ENCODE peak calls at places on chromosomes 7 and 10, in six cellular contexts. U is left lung, W is mucosa of descending colon, E is tibial artery, X is colonic mucosa, Y is mammary epithelial cell. N is an unnamed sample.
A peak's percentile ranks its signal among the peaks of the same experiment; 100 is the strongest.

GRCh38 chr7:36207451-36208291 is 54.6 kb downstream of the EEPD1 start:
- DNase-seq in Y (peak; percentile 25), E (peak; percentile 82), W (peak; percentile 63), U (peak; percentile 83), X (no peak), N (peak; percentile 59)

GRCh38 chr7:2729893-2730716 is 42.1 kb downstream of the AMZ1 start:
- DNase-seq in U (peak; percentile 58), E (peak; percentile 70), W (peak; percentile 47), Y (no peak), X (no peak), N (peak; percentile 37)

GRCh38 chr10:15295540-15296325 is 75.4 kb downstream of the FAM171A1 start:
- DNase-seq in Y (no peak), W (no peak), X (no peak), E (no peak), U (no peak), N (no peak)

GRCh38 chr7:10707519-10707918 is 266.2 kb upstream of the PHF14 start:
- DNase-seq in X (no peak), U (no peak), E (no peak), Y (no peak), W (no peak), N (no peak)

GRCh38 chr10:87845624-87846377 is 17.5 kb downstream of the KLLN start:
- DNase-seq in W (no peak), Y (peak; percentile 63), U (no peak), E (no peak), X (no peak), N (no peak)

GRCh38 chr10:132274581-132274980 is 33.2 kb downstream of the STK32C start:
- DNase-seq in E (no peak), Y (no peak), U (peak; percentile 63), W (peak; percentile 33), X (no peak), N (no peak)

GRCh38 chr7:123690550-123690949 is 34.9 kb downstream of the LMOD2 start:
- DNase-seq in W (no peak), E (no peak), U (no peak), Y (no peak), X (no peak), N (no peak)

GRCh38 chr10:60762554-60762953 is 15.7 kb upstream of the CDK1 start:
- DNase-seq in E (no peak), W (no peak), U (no peak), X (no peak), Y (no peak), N (no peak)

GRCh38 chr7:82057476-82057875 is 287.6 kb upstream of the HGF start:
- DNase-seq in W (no peak), Y (no peak), E (no peak), U (no peak), X (no peak), N (no peak)

GRCh38 chr7:67453981-67454380 is 457.3 kb downstream of the TYW1 start:
- DNase-seq in E (no peak), X (no peak), Y (no peak), U (no peak), W (no peak), N (no peak)

GRCh38 chr7:111138196-111138569 is 47.3 kb downstream of the LRRN3 start:
- DNase-seq in W (no peak), U (no peak), X (peak; percentile 26), E (peak; percentile 85), Y (peak; percentile 55), N (peak; percentile 43)

GRCh38 chr10:129958686-129959543 is 5.2 kb downstream of the EBF3 start:
- DNase-seq in Y (no peak), U (no peak), W (no peak), E (peak; percentile 65), X (no peak), N (no peak)

GRCh38 chr10:99966306-99966705 is 43.4 kb downstream of the DNMBP start:
- DNase-seq in Y (peak; percentile 95), X (no peak), W (no peak), U (no peak), E (no peak), N (no peak)

GRCh38 chr10:112360308-112361270 is 13.3 kb upstream of the ACSL5 start:
- DNase-seq in U (no peak), X (peak; percentile 85), E (no peak), Y (peak; percentile 57), W (peak; percentile 74), N (no peak)

GRCh38 chr10:132538031-132538789 is 623 bp downstream of the INPP5A start:
- DNase-seq in U (peak; percentile 88), X (no peak), Y (no peak), E (peak; percentile 68), W (peak; percentile 77), N (peak; percentile 54)

GRCh38 chr7:98674881-98675280 is 57.8 kb downstream of the NPTX2 start:
- DNase-seq in E (no peak), X (no peak), Y (no peak), U (no peak), W (no peak), N (no peak)

GRCh38 chr10:48598243-48598935 is 6.5 kb downstream of the ARHGAP22 start:
- DNase-seq in Y (no peak), E (no peak), U (no peak), W (no peak), X (peak; percentile 36), N (no peak)

GRCh38 chr10:59823111-59823510 is 69.9 kb upstream of the MRLN start:
- DNase-seq in E (no peak), X (no peak), Y (no peak), W (no peak), U (no peak), N (no peak)

GRCh38 chr10:49745756-49746155 is 16.4 kb downstream of the OGDHL start:
- DNase-seq in Y (no peak), U (no peak), X (no peak), E (no peak), W (no peak), N (no peak)

GRCh38 chr10:132675031-132675740 is 110.8 kb downstream of the NKX6-2 start:
- DNase-seq in W (no peak), E (peak; percentile 44), X (no peak), Y (no peak), U (peak; percentile 33), N (peak; percentile 33)

GRCh38 chr10:125172694-125173093 is 12.3 kb upstream of the CTBP2 start:
- DNase-seq in W (no peak), X (no peak), U (no peak), E (no peak), Y (no peak), N (no peak)

GRCh38 chr10:44071479-44071878 is 313.4 kb downstream of the CXCL12 start:
- DNase-seq in W (no peak), Y (no peak), E (no peak), X (no peak), U (no peak), N (no peak)

GRCh38 chr10:10067644-10068043 is 950.0 kb upstream of the CELF2 start:
- DNase-seq in W (no peak), E (no peak), U (no peak), X (no peak), Y (no peak), N (no peak)

GRCh38 chr10:43257210-43258031 is 9.4 kb downstream of the RASGEF1A start:
- DNase-seq in U (peak; percentile 68), Y (no peak), E (no peak), X (no peak), W (no peak), N (no peak)

GRCh38 chr7:87003872-87004798 is 55.3 kb downstream of the ELAPOR2 start:
- DNase-seq in E (no peak), X (no peak), W (no peak), Y (no peak), U (no peak), N (no peak)

GRCh38 chr7:17807242-17807641 is 133.1 kb downstream of the SNX13 start:
- DNase-seq in U (no peak), Y (no peak), W (no peak), E (no peak), X (no peak), N (no peak)

GRCh38 chr7:41232086-41232485 is 470.8 kb downstream of the INHBA start:
- DNase-seq in E (no peak), Y (peak; percentile 63), X (no peak), U (no peak), W (no peak), N (no peak)

GRCh38 chr7:141359740-141360413 is 191.3 kb upstream of the AGK start:
- DNase-seq in E (no peak), Y (no peak), W (no peak), U (no peak), X (no peak), N (no peak)
- H3K4me3 ChIP-seq in E (no peak overlapping the region), Y (no peak overlapping the region), W (no peak overlapping the region), U (no peak overlapping the region), X (no peak overlapping the region), N (no peak overlapping the region)

DNA sequence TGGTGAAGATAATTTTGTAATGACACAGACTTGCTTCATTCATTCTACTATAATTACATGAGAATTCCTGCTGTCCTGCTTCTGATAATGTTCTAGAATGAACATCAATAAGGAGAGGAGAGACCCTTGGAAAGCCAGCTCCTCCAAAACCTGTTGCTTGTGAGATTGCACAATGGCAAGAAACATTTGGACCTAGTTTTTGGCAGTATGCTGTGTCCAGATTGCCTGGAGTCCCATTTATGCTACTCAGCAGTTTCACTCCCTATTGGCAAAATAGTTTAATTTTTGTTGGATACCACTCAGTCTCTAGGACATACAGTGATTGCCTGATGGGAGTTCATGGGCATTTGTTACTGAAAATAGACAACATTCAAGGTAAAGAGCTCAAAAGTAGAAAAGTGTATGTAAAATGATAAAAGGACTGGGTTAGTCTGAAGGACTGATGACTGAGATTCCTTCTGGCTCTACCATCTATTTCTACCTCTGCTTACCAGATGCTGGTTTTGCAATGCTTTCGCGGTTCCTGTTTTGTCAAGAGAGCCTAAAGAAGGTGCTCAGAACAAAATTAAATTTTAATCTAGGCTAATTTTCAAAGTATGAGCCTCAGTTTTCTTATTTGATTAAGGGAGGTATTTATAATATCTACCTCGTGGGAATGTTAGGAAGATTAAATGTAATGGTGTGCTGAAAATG is 8.0 kb upstream of the ACTR3B start:
- DNase-seq in E (no peak), X (no peak), U (no peak), W (no peak), Y (no peak), N (no peak)
- TF ChIP-seq CTCF in E (no peak), X (no peak), U (no peak), W (no peak), Y (no peak), N (no peak)

GRCh38 chr7:56474271-56474670 is 358.1 kb upstream of the NUPR2 start:
- DNase-seq in E (no peak), X (no peak), Y (no peak), W (no peak), U (no peak), N (no peak)
- H3K9me3 ChIP-seq in E (peaks cover 74% of the 10 kb centered on the region), X (no peaks in the 10 kb centered on the region), Y (peaks cover 61% of the 10 kb centered on the region), W (peaks cover 98% of the 10 kb centered on the region), U (peaks cover 4% of the 10 kb centered on the region), N (no peaks in the 10 kb centered on the region)

DNA sequence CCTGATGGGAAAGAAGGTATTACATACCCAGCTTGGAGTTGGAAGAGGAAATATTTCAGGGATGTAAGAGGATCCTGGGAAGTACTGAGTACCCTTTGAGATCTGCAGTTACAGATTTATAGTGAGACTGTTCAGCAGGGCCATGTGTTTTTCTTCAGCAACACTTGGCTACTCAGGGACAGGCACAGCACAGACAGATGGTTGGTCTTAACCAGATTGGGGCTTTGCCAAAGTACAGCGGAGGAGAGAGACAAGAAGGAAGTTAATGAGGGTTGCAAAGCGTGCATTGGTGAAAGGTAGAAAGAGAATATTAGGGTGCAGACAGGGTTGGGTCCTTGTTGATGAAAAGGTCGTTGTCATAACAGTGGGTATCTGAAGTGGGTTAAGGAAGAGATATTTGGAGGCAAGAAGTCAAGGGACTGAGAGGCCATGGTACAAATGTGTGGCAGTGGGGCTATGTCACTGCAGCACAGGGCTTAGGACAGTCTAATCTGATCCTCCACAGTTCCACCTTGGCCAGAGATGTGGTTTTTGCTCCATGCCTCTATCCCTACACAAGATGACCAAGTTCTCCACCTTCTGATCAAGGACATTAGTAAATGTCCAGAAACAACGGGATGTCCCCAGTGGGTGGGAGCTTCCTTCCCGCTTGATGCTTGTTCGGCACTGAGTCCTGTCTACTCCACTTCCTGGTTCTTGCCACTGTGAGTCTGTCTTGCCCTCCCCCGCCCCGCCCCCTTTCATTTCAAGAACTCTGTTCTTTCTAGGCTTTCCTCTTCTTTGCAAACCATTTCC is 18.9 kb upstream of the DNAJC1 start:
- DNase-seq in Y (no peak), X (peak; percentile 22), W (no peak), E (no peak), U (no peak), N (no peak)
- H3K4me3 ChIP-seq in Y (no peak overlapping the region), X (no peak overlapping the region), W (no peak overlapping the region), E (no peak overlapping the region), U (no peak overlapping the region), N (no peak overlapping the region)

N was measured in right lobe of liver.